ENCODE peak calls at places on chromosomes 2 and 18, in nine cellular contexts. E is pancreas; O is stimulated activated CD4-positive, alpha-beta T cell treated with anti-CD3 and anti-CD28 coated beads, Interleukin-2, amount 100 ng/mL, for 48 hours; I is IMR-90; S is GM04504; J is NCI-H2029 treated with DMSO at 0.1 percent for 48 hours; L is H4; P is EL; T is naive thymus-derived CD4-positive, alpha-beta T cell. C is an unnamed sample.

GRCh38 chr2:171655584-171655983 is 31.7 kb upstream of the DYNC1I2 start:
- DNase-seq in T (no peak), E (no peak), J (no peak), I (no peak), L (no peak), O (no peak), P (no peak), S (no peak), C (no peak)

GRCh38 chr2:24304098-24304497 is 56.2 kb downstream of the ITSN2 start:
- DNase-seq in E (peak), P (no peak), S (peak), T (no peak), J (no peak), L (no peak), O (no peak), I (peak), C (peak)

GRCh38 chr18:21303445-21303844 is 61.4 kb downstream of the GREB1L start:
- DNase-seq in S (no peak), T (no peak), I (no peak), J (no peak), L (no peak), E (no peak), O (no peak), P (no peak), C (no peak)

GRCh38 chr2:142052220-142052863 is 78.5 kb downstream of the LRP1B start:
- DNase-seq in J (no peak), I (no peak), S (no peak), O (no peak), T (no peak), L (no peak), P (no peak), E (no peak), C (no peak)

GRCh38 chr18:32552421-32553030 is 81.8 kb upstream of the GAREM1 start:
- DNase-seq in T (peak), J (peak), P (no peak), O (peak), S (peak), L (peak), I (peak), E (peak), C (peak)

GRCh38 chr2:6923319-6923718 is 6.1 kb downstream of the RNF144A start:
- DNase-seq in T (no peak), L (no peak), S (no peak), J (no peak), E (no peak), I (no peak), O (no peak), P (no peak), C (no peak)

GRCh38 chr2:234459401-234460009 is 37.4 kb downstream of the ARL4C start:
- DNase-seq in I (no peak), T (no peak), S (no peak), E (no peak), L (no peak), P (no peak), J (no peak), O (no peak), C (no peak)

GRCh38 chr2:108412995-108413726 is 35.4 kb downstream of the SULT1C4 start:
- DNase-seq in J (no peak), I (peak), E (no peak), L (peak), T (no peak), O (no peak), P (peak), S (peak), C (peak)

GRCh38 chr2:8692783-8693768 is 11.2 kb downstream of the ID2 start:
- DNase-seq in E (no peak), I (no peak), O (no peak), P (no peak), S (no peak), L (no peak), T (peak), J (no peak), C (peak)

GRCh38 chr2:46435796-46436360 is 43.5 kb upstream of the TMEM247 start:
- DNase-seq in O (no peak), J (no peak), T (no peak), P (no peak), S (no peak), E (no peak), I (peak), L (no peak), C (peak)

GRCh38 chr2:159996792-159997546 is 65.4 kb downstream of the PLA2R1 start:
- DNase-seq in P (peak), T (no peak), E (no peak), S (no peak), O (no peak), L (no peak), J (no peak), I (no peak), C (peak)

GRCh38 chr2:241617431-241618154 is 19.4 kb downstream of the THAP4 start:
- DNase-seq in E (no peak), I (no peak), O (no peak), P (no peak), S (no peak), L (no peak), J (peak), T (peak), C (no peak)

GRCh38 chr2:113211226-113212105 is 37.7 kb downstream of the PSD4 start:
- DNase-seq in T (no peak), J (no peak), P (peak), L (peak), O (no peak), S (no peak), E (no peak), I (peak), C (peak)

GRCh38 chr2:180208841-180209240 is 201.7 kb upstream of the CWC22 start:
- DNase-seq in L (no peak), T (no peak), I (peak), S (no peak), O (no peak), P (peak), E (no peak), J (no peak), C (peak)

GRCh38 chr2:86072271-86072858 is 33.3 kb downstream of the POLR1A start:
- DNase-seq in S (no peak), J (peak), T (no peak), L (peak), P (no peak), E (peak), O (no peak), I (no peak), C (peak)

GRCh38 chr18:32769242-32770180 is 3.3 kb downstream of the KLHL14 start:
- DNase-seq in S (no peak), J (peak), T (no peak), P (no peak), L (no peak), O (no peak), E (peak), I (no peak), C (no peak)

GRCh38 chr2:67560818-67561221 is 163.7 kb downstream of the ETAA1 start:
- DNase-seq in J (no peak), L (no peak), S (no peak), I (peak), P (no peak), E (no peak), T (no peak), O (no peak), C (no peak)

GRCh38 chr2:214575030-214575949 is 164.4 kb downstream of the VWC2L start:
- DNase-seq in L (no peak), S (no peak), O (no peak), E (no peak), I (no peak), T (no peak), P (peak), J (no peak), C (no peak)

GRCh38 chr18:51028201-51028805 is 1.7 kb upstream of the SMAD4 start:
- DNase-seq in T (no peak), P (peak), L (peak), O (no peak), S (no peak), E (no peak), I (peak), J (no peak), C (no peak)

GRCh38 chr2:47076586-47077441 is 78.3 kb downstream of the STPG4 start:
- DNase-seq in S (peak), E (peak), J (no peak), O (no peak), I (peak), L (peak), T (no peak), P (peak), C (peak)

GRCh38 chr2:19667536-19667949 is 234.2 kb downstream of the TTC32 start:
- DNase-seq in O (no peak), S (no peak), I (no peak), T (no peak), E (no peak), J (no peak), P (no peak), L (no peak), C (no peak)

GRCh38 chr2:42909966-42910365 is 117.6 kb upstream of the HAAO start:
- DNase-seq in L (no peak), P (no peak), I (no peak), O (no peak), S (no peak), T (no peak), J (no peak), E (no peak), C (no peak)

GRCh38 chr2:57460875-57461274 is 585.7 kb upstream of the VRK2 start:
- DNase-seq in L (no peak), T (no peak), I (no peak), E (no peak), P (no peak), O (no peak), S (no peak), J (no peak), C (no peak)

GRCh38 chr18:55101458-55101824 is 142.2 kb upstream of the CCDC68 start:
- DNase-seq in L (no peak), I (no peak), J (no peak), E (no peak), P (no peak), T (no peak), O (no peak), S (no peak), C (no peak)

GRCh38 chr18:24402209-24402785 is 4.7 kb upstream of the OSBPL1A start:
- DNase-seq in I (no peak), O (no peak), S (no peak), T (no peak), J (no peak), L (no peak), E (no peak), P (no peak), C (no peak)